ENCODE peak calls at places on chromosome 19, in six cellular contexts. E is IMR-90; J is T-helper 17 cell; I is right cardiac atrium; O is stimulated activated CD8-positive, alpha-beta memory T cell treated with anti-CD3 and anti-CD28 coated beads, Interleukin-7, amount 100 ng/mL, for 1 hour; B is cardiac fibroblast. L is an unnamed sample.

GRCh38 chr19:5406816-5407215 is 48.4 kb upstream of the ZNRF4 start:
- DNase-seq in E (no peak), J (no peak), I (no peak), O (no peak), B (no peak), L (no peak)

GRCh38 chr19:5046339-5047039 is 77.6 kb downstream of the KDM4B start:
- DNase-seq in E (peak), J (no peak), I (no peak), O (no peak), B (peak), L (no peak)

GRCh38 chr19:6610934-6611370 is 20.0 kb upstream of the CD70 start:
- DNase-seq in E (peak), J (no peak), I (no peak), O (no peak), B (peak), L (peak)

GRCh38 chr19:45878043-45878794 is 7.7 kb downstream of the IRF2BP1 start:
- DNase-seq in E (no peak), J (no peak), I (peak), O (no peak), B (no peak), L (no peak)

GRCh38 chr19:45251452-45252354 is 632 bp downstream of the MARK4 start:
- DNase-seq in E (no peak), J (no peak), I (peak), O (no peak), B (no peak), L (no peak)

GRCh38 chr19:50333737-50334617 is 4.8 kb upstream of the KCNC3 start:
- DNase-seq in E (no peak), J (peak), I (peak), O (peak), B (no peak), L (no peak)

GRCh38 chr19:29622191-29623070 is 16.3 kb downstream of the POP4 start:
- DNase-seq in E (no peak), J (no peak), I (peak), O (no peak), B (no peak), L (no peak)

GRCh38 chr19:3109491-3109890 is 15.3 kb downstream of the GNA11 start:
- DNase-seq in E (no peak), J (no peak), I (peak), O (no peak), B (no peak), L (no peak)

GRCh38 chr19:3366761-3367571 is 583 bp downstream of the NFIC start:
- DNase-seq in E (no peak), J (no peak), I (peak), O (no peak), B (no peak), L (no peak)

GRCh38 chr19:45474191-45474940 is 6.6 kb downstream of the FOSB start:
- DNase-seq in E (peak), J (peak), I (no peak), O (no peak), B (no peak), L (no peak)

GRCh38 chr19:30046522-30046921 is 104.5 kb downstream of the URI1 start:
- DNase-seq in E (peak), J (no peak), I (no peak), O (no peak), B (peak), L (peak)

GRCh38 chr19:33797821-33798633 is 1.4 kb downstream of the KCTD15 start:
- DNase-seq in E (peak), J (no peak), I (peak), O (no peak), B (peak), L (no peak)

GRCh38 chr19:29855771-29856510 is 44.1 kb downstream of the CCNE1 start:
- DNase-seq in E (no peak), J (no peak), I (no peak), O (no peak), B (no peak), L (no peak)

GRCh38 chr19:30222428-30222873 is 149.7 kb upstream of the ZNF536 start:
- DNase-seq in E (no peak), J (no peak), I (peak), O (no peak), B (no peak), L (no peak)

GRCh38 chr19:16384688-16385087 is 60.1 kb downstream of the KLF2 start:
- DNase-seq in E (no peak), J (no peak), I (peak), O (no peak), B (no peak), L (no peak)

GRCh38 chr19:29629836-29630534 is 23.9 kb downstream of the POP4 start:
- DNase-seq in E (no peak), J (no peak), I (no peak), O (no peak), B (no peak), L (no peak)

GRCh38 chr19:35977446-35978222 is 17.4 kb upstream of the SDHAF1 start:
- DNase-seq in E (no peak), J (no peak), I (no peak), O (no peak), B (no peak), L (no peak)

GRCh38 chr19:35098413-35099049 is 17.1 kb upstream of the FXYD3 start:
- DNase-seq in E (no peak), J (no peak), I (no peak), O (no peak), B (no peak), L (no peak)

GRCh38 chr19:51710163-51710562 is 13.6 kb downstream of the HAS1 start:
- DNase-seq in E (peak), J (no peak), I (no peak), O (no peak), B (peak), L (no peak)

GRCh38 chr19:54473071-54473941 is at the start of gene CDC42EP5:
- DNase-seq in E (peak), J (no peak), I (peak), O (no peak), B (peak), L (peak)

GRCh38 chr19:13850910-13851753 is 25.8 kb upstream of the NANOS3 start:
- DNase-seq in E (peak), J (peak), I (peak), O (no peak), B (peak), L (peak)

GRCh38 chr19:5172859-5173577 is 167.6 kb downstream of the PTPRS start:
- DNase-seq in E (peak), J (no peak), I (no peak), O (no peak), B (peak), L (peak)

GRCh38 chr19:51664997-51665396 is 18.4 kb upstream of the SIGLEC14 start:
- DNase-seq in E (no peak), J (no peak), I (no peak), O (no peak), B (peak), L (peak)

L was measured in fibroblast of mammary gland.